ENCODE peak calls at places on chromosomes 2 and 18, in nine cellular contexts. G is ecto neural progenitor cell, B is AG08395, R is substantia nigra, J is neural progenitor cell, X is heart left ventricle, L is left colon, N is RPMI7951, T is kidney glomerular epithelial cell. W is an unnamed sample.

GRCh38 chr2:147173186-147173575 is 671.6 kb upstream of the ACVR2A start:
- DNase-seq in G (no peak), B (peak), R (no peak), J (no peak), X (no peak), L (no peak), N (peak), T (peak), W (peak)

GRCh38 chr2:71498261-71498701 is 44.9 kb downstream of the DYSF start:
- DNase-seq in G (no peak), B (peak), R (no peak), J (no peak), X (no peak), L (no peak), N (peak), T (peak), W (peak)

GRCh38 chr2:118800736-118801135 is 46.7 kb downstream of the EN1 start:
- DNase-seq in G (no peak), B (peak), R (no peak), J (no peak), X (no peak), L (no peak), N (no peak), T (no peak), W (peak)

GRCh38 chr18:9973461-9973860 is 59.6 kb downstream of the VAPA start:
- DNase-seq in G (no peak), B (no peak), R (no peak), J (no peak), X (no peak), L (no peak), N (peak), T (no peak), W (no peak)

GRCh38 chr2:76749858-76750257 is 772.3 kb downstream of the LRRTM4 start:
- DNase-seq in G (no peak), B (no peak), R (no peak), J (no peak), X (no peak), L (no peak), N (no peak), T (no peak), W (peak)

GRCh38 chr2:222993920-222994650 is 57.9 kb upstream of the KCNE4 start:
- DNase-seq in G (no peak), B (peak), R (peak), J (no peak), X (peak), L (peak), N (peak), T (peak), W (peak)

GRCh38 chr18:63290456-63291200 is 28.9 kb downstream of the BCL2 start:
- DNase-seq in G (no peak), B (no peak), R (no peak), J (peak), X (no peak), L (no peak), N (no peak), T (no peak), W (no peak)

GRCh38 chr2:160836755-160837154 is 323.5 kb upstream of the TANK start:
- DNase-seq in G (no peak), B (peak), R (no peak), J (no peak), X (no peak), L (no peak), N (peak), T (peak), W (peak)

GRCh38 chr2:181639686-181640085 is 17.2 kb downstream of the CERKL start:
- DNase-seq in G (no peak), B (no peak), R (no peak), J (no peak), X (no peak), L (no peak), N (no peak), T (no peak), W (no peak)

W was measured in iris pigment epithelial cell.